ENCODE peak calls at places on chromosomes 5 and 9, in five cellular contexts. I is ovary, H is endothelial cell, A is heart left ventricle, W is HFFc6. K is an unnamed sample.

GRCh38 chr5:43370352-43370751 is 41.8 kb downstream of the CCL28 start:
- DNase-seq in H (no peak), I (no peak), A (no peak), W (no peak), K (no peak)

GRCh38 chr5:137833463-137833862 is 34.2 kb upstream of the MYOT start:
- DNase-seq in W (peak; percentile 70), A (no peak), I (no peak), H (no peak), K (no peak)

GRCh38 chr5:89313044-89313443 is 430.1 kb upstream of the MEF2C start:
- DNase-seq in I (no peak), W (peak; percentile 80), H (no peak), A (no peak), K (no peak)

GRCh38 chr5:135829179-135829578 is 5.3 kb upstream of the SLC25A48 start:
- DNase-seq in W (no peak), A (no peak), H (no peak), I (no peak), K (no peak)

GRCh38 chr5:134503937-134504437 is 21.5 kb upstream of the JADE2 start:
- DNase-seq in I (no peak), A (no peak), W (peak; percentile 43), H (no peak), K (no peak)

GRCh38 chr5:127909078-127909477 is 174.5 kb upstream of the SLC12A2 start:
- DNase-seq in A (no peak), H (peak; percentile 40), I (no peak), W (peak; percentile 31), K (peak; percentile 2)

GRCh38 chr9:12708562-12709298 is 15.5 kb downstream of the TYRP1 start:
- DNase-seq in I (no peak), H (no peak), A (no peak), W (peak; percentile 66), K (no peak)

GRCh38 chr9:117815315-117815714 is 111.1 kb downstream of the TLR4 start:
- DNase-seq in A (no peak), H (no peak), W (no peak), I (no peak), K (no peak)

GRCh38 chr9:19938990-19939736 is 150.3 kb upstream of the SLC24A2 start:
- DNase-seq in I (no peak), A (no peak), H (no peak), W (no peak), K (no peak)

GRCh38 chr5:143887901-143888648 is 76.1 kb downstream of the HMHB1 start:
- DNase-seq in A (no peak), W (peak; percentile 85), I (no peak), H (no peak), K (no peak)

GRCh38 chr5:57780306-57780958 is 297.8 kb upstream of the ACTBL2 start:
- DNase-seq in W (no peak), I (no peak), A (peak; percentile 37), H (peak; percentile 38), K (no peak)

GRCh38 chr5:103918668-103919367 is 356.2 kb upstream of the NUDT12 start:
- DNase-seq in W (no peak), A (no peak), I (no peak), H (no peak), K (no peak)

GRCh38 chr5:140311011-140311467 is 8.1 kb upstream of the PFDN1 start:
- DNase-seq in A (no peak), H (no peak), W (peak; percentile 83), I (no peak), K (no peak)

GRCh38 chr9:38298503-38298902 is 94.0 kb upstream of the ALDH1B1 start:
- DNase-seq in H (no peak), I (no peak), W (no peak), A (no peak), K (no peak)

GRCh38 chr5:168291281-168291960 is at the start of gene WWC1:
- DNase-seq in A (no peak), W (no peak), H (peak; percentile 53), I (peak; percentile 40), K (peak; percentile 59)

GRCh38 chr5:61966991-61967390 is 339.0 kb upstream of the KIF2A start:
- DNase-seq in H (no peak), I (no peak), A (no peak), W (no peak), K (no peak)

GRCh38 chr9:36835271-36835996 is 198.6 kb downstream of the PAX5 start:
- DNase-seq in H (no peak), I (no peak), A (no peak), W (no peak), K (no peak)

GRCh38 chr5:151740336-151740942 is 18.0 kb downstream of the ATOX1 start:
- DNase-seq in H (peak; percentile 51), I (peak; percentile 87), A (peak; percentile 70), W (peak; percentile 83), K (peak; percentile 54)

GRCh38 chr5:94785111-94785510 is 166.6 kb downstream of the SLF1 start:
- DNase-seq in A (no peak), I (no peak), W (no peak), H (no peak), K (no peak)

GRCh38 chr5:116038817-116039216 is 6.5 kb downstream of the ARL14EPL start:
- DNase-seq in H (no peak), A (no peak), I (no peak), W (no peak), K (no peak)

GRCh38 chr5:39137391-39138181 is 63.4 kb upstream of the RICTOR start:
- DNase-seq in W (no peak), A (no peak), H (no peak), I (no peak), K (no peak)
- TF ChIP-seq CTCF in W (peak; percentile 60), A (no peak), H (no peak), I (no peak), K (peak; percentile 36)

GRCh38 chr9:127225747-127226646 is 38.6 kb upstream of the GARNL3 start:
- DNase-seq in H (no peak), A (peak; percentile 37), I (peak; percentile 51), W (no peak), K (no peak)

GRCh38 chr9:127224178-127224882 is 40.2 kb upstream of the GARNL3 start:
- DNase-seq in I (peak; percentile 98), H (peak; percentile 91), W (peak; percentile 35), A (peak; percentile 92), K (peak; percentile 86)

GRCh38 chr9:127223810-127224177 is 40.8 kb upstream of the GARNL3 start:
- DNase-seq in I (peak; percentile 56), A (no peak), H (peak; percentile 18), W (no peak), K (no peak)

GRCh38 chr9:127223266-127223665 is 41.3 kb upstream of the GARNL3 start:
- DNase-seq in H (no peak), A (no peak), I (no peak), W (no peak), K (no peak)

DNA sequence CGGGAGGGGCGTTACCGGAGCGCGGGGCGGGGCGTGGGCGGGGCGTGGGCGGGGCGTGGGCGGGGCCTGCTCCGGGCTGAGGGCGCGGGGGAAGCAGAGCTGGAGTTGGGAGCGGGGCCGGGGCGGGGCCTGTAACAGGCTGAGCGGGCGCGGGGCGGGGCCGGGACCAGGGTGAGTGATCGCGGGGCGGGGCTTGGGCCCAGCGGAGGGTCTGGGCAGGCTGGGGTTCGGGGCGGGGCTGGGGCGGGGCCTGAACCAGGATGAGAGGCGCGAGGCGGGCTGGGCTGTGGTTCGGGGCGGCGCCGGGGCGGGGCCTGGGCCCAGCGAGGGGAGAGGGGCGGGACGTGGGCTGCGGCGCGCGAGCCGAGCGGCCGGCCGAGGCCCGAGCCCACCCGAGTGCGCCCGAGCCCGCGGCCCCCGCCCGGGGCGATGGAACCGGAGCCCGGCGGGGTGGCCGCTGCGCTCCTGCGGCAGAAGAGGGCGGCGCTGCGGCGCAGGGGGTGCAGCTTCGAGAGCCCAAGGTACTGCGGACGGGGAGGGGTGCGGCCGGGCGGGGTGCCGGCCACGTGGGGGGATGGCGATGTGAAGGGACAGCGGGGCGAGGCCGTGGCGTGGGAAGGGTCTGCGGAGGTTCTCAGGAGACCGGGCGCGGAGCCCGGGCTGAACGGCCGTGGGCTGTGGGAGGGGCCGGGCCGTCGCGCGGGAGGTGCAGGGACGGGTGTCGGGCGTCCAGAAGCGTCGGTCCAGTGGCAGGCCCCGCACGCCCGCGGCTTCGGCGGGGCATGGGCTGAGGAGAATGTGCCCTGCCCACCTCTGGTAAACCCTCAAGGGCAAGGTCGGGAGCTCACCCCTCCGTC is 39.5 kb upstream of the GARNL3 start:
- DNase-seq in I (peak; percentile 99), W (peak; percentile 70), A (peak; percentile 98), H (peak; percentile 98), K (peak; percentile 96)
- TF ChIP-seq CTCF in I (no peak), W (no peak), A (no peak), H (no peak), K (peak; percentile 11)

DNA sequence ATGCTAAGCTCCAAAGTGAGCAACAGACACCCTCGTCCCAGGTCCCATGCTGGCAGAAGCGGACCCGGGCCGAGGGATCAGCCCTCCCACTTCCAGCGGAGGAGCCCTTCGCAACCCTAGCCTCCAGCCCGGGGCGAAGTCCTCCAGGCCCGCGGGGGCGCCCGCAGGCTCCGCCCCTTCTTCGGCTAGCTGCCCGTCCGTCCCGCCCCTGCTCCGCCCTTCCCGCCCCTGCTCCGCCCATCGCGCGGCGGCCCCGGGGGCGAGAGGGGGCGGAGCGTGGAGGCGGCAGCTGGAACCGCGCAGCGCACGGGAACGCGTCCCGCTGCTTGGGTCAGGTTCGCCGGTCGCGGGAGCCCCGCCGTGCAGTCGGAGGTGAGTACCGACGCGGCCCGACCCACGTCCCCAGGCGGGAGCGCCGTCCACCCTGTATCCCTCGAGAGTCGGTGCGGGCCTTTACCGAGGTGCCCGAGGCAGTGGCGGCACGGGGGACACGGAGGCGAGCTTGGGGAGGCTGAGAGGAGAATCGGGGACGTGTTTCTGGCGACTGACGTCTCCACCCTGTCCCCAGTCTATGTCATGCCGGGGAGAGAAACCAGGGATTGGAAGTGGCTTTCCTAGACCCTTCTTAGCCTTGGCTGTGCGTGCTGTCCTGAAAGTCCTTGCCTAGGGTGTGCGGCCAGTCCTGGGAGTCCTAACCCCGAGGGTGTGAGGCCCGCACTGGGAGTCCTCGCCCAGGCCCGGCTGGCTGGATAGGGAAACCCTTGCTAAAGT is at the start of gene ACO1:
- DNase-seq in A (peak; percentile 92), H (peak; percentile 93), I (peak; percentile 95), W (peak; percentile 68), K (peak; percentile 83)
- TF ChIP-seq CTCF in A (no peak), H (no peak), I (no peak), W (no peak), K (no peak)

DNA sequence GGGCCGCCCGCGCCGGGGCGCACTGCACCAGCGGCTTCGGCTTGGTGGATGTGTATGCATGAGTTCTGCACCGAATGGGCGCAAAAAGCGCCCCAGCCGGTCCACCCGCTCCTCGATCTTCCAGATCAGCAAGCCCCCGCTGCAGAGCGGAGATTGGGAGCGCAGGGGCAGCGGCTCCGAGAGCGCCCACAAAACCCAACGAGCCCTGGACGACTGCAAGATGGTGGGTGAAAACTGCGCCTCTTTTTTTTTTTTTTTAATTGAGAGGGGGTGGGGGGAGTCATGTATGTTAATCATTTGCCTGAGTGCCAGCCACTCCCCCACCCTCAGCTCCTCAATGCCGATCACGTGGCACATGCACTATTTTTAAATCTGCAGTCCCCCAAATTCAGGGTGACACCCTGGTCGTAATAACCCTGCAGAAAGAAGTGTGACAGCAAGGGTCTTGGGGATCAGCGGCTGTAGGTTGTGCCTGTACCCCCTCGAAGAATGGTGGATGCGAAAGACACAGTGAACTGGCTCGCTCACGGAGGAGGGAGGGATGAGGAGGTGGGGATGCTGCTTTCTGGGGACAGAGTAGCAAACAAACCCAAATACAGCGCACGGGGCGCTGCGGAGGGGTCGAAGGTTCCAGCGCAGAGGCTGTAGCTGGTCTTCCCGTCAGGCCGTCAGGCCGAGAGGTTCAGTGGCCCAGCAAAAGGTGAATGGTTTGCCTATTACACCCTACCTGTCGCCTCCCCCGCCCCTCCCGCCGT is 929 bp downstream of the RGS7BP start:
- DNase-seq in I (peak; percentile 38), H (peak; percentile 10), A (no peak), W (no peak), K (peak; percentile 10)
- TF ChIP-seq CTCF in I (no peak), H (no peak), A (no peak), W (no peak), K (peak; percentile 48)

K was measured in neural crest cell.